ENCODE peak calls at places on chromosomes 3 and 15, in ten cellular contexts. Q is fibroblast of pulmonary artery; R is GM20000; S is ovary; M is dorsolateral prefrontal cortex; L is BJ; V is HepG2; N is fibroblast of villous mesenchyme; C is IMR-90; B is CD8-positive, alpha-beta T cell. Z is an unnamed sample.

GRCh38 chr3:122476532-122476931 is 38.2 kb downstream of the KPNA1 start:
- DNase-seq in Q (no peak), R (no peak), S (no peak), M (no peak), L (no peak), V (no peak), N (no peak), C (no peak), B (no peak), Z (no peak)

GRCh38 chr3:63405882-63406281 is 127.8 kb downstream of the SYNPR start:
- DNase-seq in Q (no peak), R (no peak), S (no peak), M (no peak), L (no peak), V (no peak), N (no peak), C (no peak), B (no peak), Z (no peak)

GRCh38 chr3:50170689-50171088 is 15.6 kb downstream of the SEMA3F start:
- DNase-seq in Q (peak), R (no peak), S (no peak), M (no peak), L (no peak), V (peak), N (peak), C (peak), B (no peak), Z (no peak)

GRCh38 chr3:187989458-187990153 is 164.4 kb upstream of the LPP start:
- DNase-seq in Q (no peak), R (no peak), S (no peak), M (no peak), L (no peak), V (no peak), N (no peak), C (no peak), B (no peak), Z (no peak)

GRCh38 chr3:154730221-154730620 is 300.2 kb upstream of the GPR149 start:
- DNase-seq in Q (peak), R (no peak), S (no peak), M (no peak), L (no peak), V (no peak), N (peak), C (no peak), B (no peak), Z (no peak)

GRCh38 chr3:123021986-123022510 is 5.5 kb downstream of the SEMA5B start:
- DNase-seq in Q (no peak), R (no peak), S (no peak), M (no peak), L (no peak), V (no peak), N (no peak), C (no peak), B (no peak), Z (no peak)

GRCh38 chr3:111012388-111013248 is 59.0 kb upstream of the NECTIN3 start:
- DNase-seq in Q (no peak), R (no peak), S (no peak), M (no peak), L (no peak), V (peak), N (peak), C (no peak), B (no peak), Z (no peak)

GRCh38 chr3:137687181-137687880 is 76.8 kb upstream of the SOX14 start:
- DNase-seq in Q (no peak), R (no peak), S (no peak), M (no peak), L (no peak), V (no peak), N (no peak), C (no peak), B (no peak), Z (no peak)

GRCh38 chr3:189353988-189354735 is 182.4 kb downstream of the TPRG1 start:
- DNase-seq in Q (no peak), R (no peak), S (no peak), M (no peak), L (no peak), V (no peak), N (no peak), C (no peak), B (no peak), Z (no peak)

GRCh38 chr3:194727435-194728128 is 41.9 kb downstream of the FAM43A start:
- DNase-seq in Q (no peak), R (no peak), S (no peak), M (no peak), L (no peak), V (no peak), N (peak), C (peak), B (no peak), Z (no peak)

GRCh38 chr15:36844453-36845094 is 255.8 kb downstream of the MEIS2 start:
- DNase-seq in Q (peak), R (no peak), S (no peak), M (no peak), L (no peak), V (peak), N (peak), C (peak), B (no peak), Z (no peak)

GRCh38 chr3:117486709-117487394 is 777.3 kb downstream of the TUSC7 start:
- DNase-seq in Q (no peak), R (peak), S (no peak), M (no peak), L (no peak), V (no peak), N (no peak), C (no peak), B (no peak), Z (no peak)

GRCh38 chr3:107524214-107525100 is 1.7 kb downstream of the BBX start:
- DNase-seq in Q (peak), R (peak), S (peak), M (peak), L (no peak), V (peak), N (peak), C (peak), B (peak), Z (no peak)

GRCh38 chr3:169914321-169914720 is 2.9 kb downstream of the SAMD7 start:
- DNase-seq in Q (peak), R (no peak), S (no peak), M (no peak), L (no peak), V (no peak), N (peak), C (peak), B (no peak), Z (no peak)

GRCh38 chr3:180590396-180590795 is 11.6 kb upstream of the TTC14 start:
- DNase-seq in Q (no peak), R (no peak), S (no peak), M (no peak), L (no peak), V (no peak), N (no peak), C (no peak), B (no peak), Z (no peak)

GRCh38 chr3:180595536-180595935 is 6.4 kb upstream of the TTC14 start:
- DNase-seq in Q (no peak), R (no peak), S (no peak), M (no peak), L (no peak), V (no peak), N (no peak), C (no peak), B (no peak), Z (no peak)

GRCh38 chr3:180600473-180600872 is 1.5 kb upstream of the TTC14 start:
- DNase-seq in Q (no peak), R (no peak), S (no peak), M (no peak), L (no peak), V (no peak), N (no peak), C (no peak), B (no peak), Z (no peak)

DNA sequence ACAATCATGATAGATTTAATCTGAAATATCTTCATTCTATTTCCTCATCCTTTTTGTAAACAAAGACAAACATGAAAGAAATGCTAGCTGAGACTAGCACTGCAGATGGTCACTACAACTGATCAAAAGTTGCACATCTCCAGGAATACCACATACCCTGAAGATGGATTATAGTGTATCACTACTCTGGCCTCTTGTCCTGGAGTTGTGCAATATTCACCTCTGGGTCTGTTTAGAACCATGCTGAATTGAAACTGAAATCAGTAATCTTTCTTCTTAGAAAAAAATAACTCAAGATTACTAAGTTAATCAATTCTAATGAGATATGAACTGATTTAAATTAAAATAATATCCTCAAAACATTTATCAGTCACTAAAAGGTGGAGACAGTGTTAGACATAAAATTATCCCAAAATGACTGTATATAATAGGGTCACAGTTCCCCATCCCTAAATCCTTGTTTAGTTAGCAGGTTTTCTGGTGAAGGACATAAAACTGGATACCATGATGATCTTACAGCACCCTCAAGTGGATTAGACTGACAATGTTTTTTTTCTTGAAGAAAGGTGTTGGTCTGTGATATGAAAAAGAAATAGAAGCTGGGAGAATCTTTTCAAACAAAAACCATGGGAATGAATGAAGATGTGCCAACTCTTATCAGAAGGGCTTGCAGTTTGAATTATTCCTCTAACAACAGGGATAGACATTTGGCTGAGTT is 7.2 kb upstream of the TTC14 start:
- DNase-seq in Q (peak), R (peak), S (no peak), M (no peak), L (no peak), V (peak), N (peak), C (peak), B (no peak), Z (no peak)
- TF ChIP-seq CTCF in Q (peak), R (peak), S (peak), M (peak), L (peak), V (peak), N (peak), C (peak), B (no peak), Z (peak)

DNA sequence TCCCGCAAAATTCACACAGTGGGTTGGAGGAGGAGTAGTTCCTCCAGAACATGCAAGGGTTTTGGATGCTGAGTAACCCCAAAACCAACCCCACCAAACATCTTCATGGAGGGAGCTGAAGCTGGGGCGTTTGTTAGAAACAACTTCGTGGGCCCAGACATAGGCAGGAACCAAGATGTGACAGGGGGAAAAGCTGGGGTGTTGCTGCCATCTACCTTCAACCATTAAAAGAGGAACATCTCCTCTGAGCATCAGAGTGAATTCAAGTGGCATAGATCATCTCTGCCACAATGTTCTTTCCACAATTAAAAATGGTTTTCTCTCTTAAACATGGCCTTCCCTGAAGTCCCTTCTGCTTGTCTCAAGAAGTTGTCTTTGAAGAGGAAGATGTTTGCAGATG is 20.5 kb downstream of the SIDT1 start:
- DNase-seq in Q (no peak), R (peak), S (no peak), M (no peak), L (no peak), V (no peak), N (no peak), C (no peak), B (no peak), Z (no peak)
- TF ChIP-seq CTCF in Q (no peak), R (no peak), S (no peak), M (no peak), L (no peak), V (peak), N (no peak), C (no peak), B (peak), Z (no peak)

DNA sequence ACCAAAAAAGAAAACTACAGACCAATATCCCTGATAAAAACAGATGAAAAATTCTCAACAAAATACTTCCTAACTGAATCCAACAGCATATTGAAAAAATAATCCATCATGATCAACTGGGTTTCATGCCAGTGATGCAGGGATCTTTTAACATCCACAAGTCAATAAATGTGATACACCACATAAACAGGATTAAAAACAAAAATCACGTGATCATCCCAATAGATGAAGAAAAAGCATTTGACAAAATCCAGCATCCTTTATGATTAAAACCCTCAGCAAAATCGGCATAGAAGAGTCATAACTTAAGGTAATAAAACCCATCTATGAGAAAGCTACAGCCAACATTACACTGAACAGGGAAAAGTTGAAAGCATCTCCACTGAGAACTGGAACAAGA is 107.5 kb downstream of the DCLK3 start:
- DNase-seq in Q (no peak), R (no peak), S (no peak), M (no peak), L (no peak), V (no peak), N (no peak), C (no peak), B (no peak), Z (no peak)
- TF ChIP-seq CTCF in Q (no peak), R (no peak), S (no peak), M (no peak), L (no peak), V (no peak), N (no peak), C (no peak), B (no peak), Z (no peak)

DNA sequence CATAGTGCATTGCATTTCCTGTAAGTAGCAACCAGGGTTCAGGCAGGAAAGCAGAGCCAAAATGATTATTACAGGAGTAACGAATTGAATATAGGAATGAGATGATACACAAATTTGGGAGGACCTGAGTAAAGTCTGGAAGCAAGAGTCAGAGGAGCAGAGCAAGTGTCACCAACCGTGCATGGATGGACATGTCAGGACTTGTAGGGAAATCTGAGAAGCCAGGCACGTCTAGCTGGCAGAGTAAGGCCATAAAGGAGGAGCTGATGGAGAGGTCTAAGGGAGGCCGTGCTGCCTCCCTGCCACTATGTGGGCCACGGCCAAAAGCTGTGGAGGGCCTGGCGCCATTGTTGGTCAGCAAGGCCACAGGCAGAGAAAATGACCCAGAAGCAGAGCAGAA is 22.4 kb downstream of the GJD2 start:
- DNase-seq in Q (no peak), R (no peak), S (no peak), M (no peak), L (no peak), V (no peak), N (no peak), C (no peak), B (no peak), Z (no peak)
- TF ChIP-seq CTCF in Q (no peak), R (no peak), S (no peak), M (no peak), L (no peak), V (no peak), N (no peak), C (no peak), B (no peak), Z (no peak)

Z was measured in AG09319.